ENCODE peak calls at places on chromosomes 3 and 15, in seven cellular contexts. One of them, this sample, is unnamed.

GRCh38 chr3:21328982-21329381 is 422.0 kb downstream of the ZNF385D start:
- DNase-seq in HepG2: no peak
- DNase-seq in SK-N-SH: peak
- DNase-seq in H1: no peak
- DNase-seq in GM12878: no peak
- DNase-seq in K562: no peak
- DNase-seq in HCT116: no peak
- DNase-seq in this sample: no peak

GRCh38 chr3:42501321-42501680 is 1.1 kb upstream of the VIPR1 start:
- DNase-seq in SK-N-SH: peak
- DNase-seq in GM12878: no peak
- DNase-seq in H1: no peak
- DNase-seq in HepG2: no peak
- DNase-seq in K562: no peak
- DNase-seq in HCT116: no peak
- DNase-seq in this sample: no peak

GRCh38 chr15:64452988-64453688 is 7.2 kb upstream of the ZNF609 start:
- DNase-seq in HepG2: no peak
- DNase-seq in GM12878: no peak
- DNase-seq in HCT116: no peak
- DNase-seq in K562: no peak
- DNase-seq in SK-N-SH: no peak
- DNase-seq in H1: no peak
- DNase-seq in this sample: no peak

GRCh38 chr3:122921791-122922651 is 105.5 kb downstream of the SEMA5B start:
- DNase-seq in H1: no peak
- DNase-seq in HepG2: peak
- DNase-seq in K562: peak
- DNase-seq in HCT116: no peak
- DNase-seq in GM12878: no peak
- DNase-seq in SK-N-SH: no peak
- DNase-seq in this sample: no peak

GRCh38 chr15:74826372-74826819 is at the start of gene CPLX3:
- DNase-seq in GM12878: no peak
- DNase-seq in HepG2: no peak
- DNase-seq in SK-N-SH: peak
- DNase-seq in H1: no peak
- DNase-seq in K562: peak
- DNase-seq in HCT116: no peak
- DNase-seq in this sample: peak

GRCh38 chr3:25426408-25426807 is 1.7 kb upstream of the RARB start:
- DNase-seq in HepG2: no peak
- DNase-seq in SK-N-SH: no peak
- DNase-seq in HCT116: no peak
- DNase-seq in K562: no peak
- DNase-seq in GM12878: no peak
- DNase-seq in H1: no peak
- DNase-seq in this sample: no peak

GRCh38 chr15:60062826-60063225 is 58.7 kb downstream of the FOXB1 start:
- DNase-seq in K562: no peak
- DNase-seq in HepG2: no peak
- DNase-seq in HCT116: no peak
- DNase-seq in GM12878: no peak
- DNase-seq in H1: no peak
- DNase-seq in SK-N-SH: no peak
- DNase-seq in this sample: no peak

GRCh38 chr15:70596354-70597055 is 166.9 kb downstream of the UACA start:
- DNase-seq in HCT116: peak
- DNase-seq in HepG2: peak
- DNase-seq in H1: no peak
- DNase-seq in SK-N-SH: no peak
- DNase-seq in K562: no peak
- DNase-seq in GM12878: no peak
- DNase-seq in this sample: no peak

GRCh38 chr3:104102386-104102785 is 1264.3 kb upstream of the ALCAM start:
- DNase-seq in GM12878: peak
- DNase-seq in SK-N-SH: no peak
- DNase-seq in HCT116: peak
- DNase-seq in K562: no peak
- DNase-seq in HepG2: peak
- DNase-seq in H1: no peak
- DNase-seq in this sample: no peak

GRCh38 chr15:83435202-83435601 is 11.9 kb upstream of the SH3GL3 start:
- DNase-seq in HepG2: no peak
- DNase-seq in SK-N-SH: no peak
- DNase-seq in GM12878: no peak
- DNase-seq in H1: no peak
- DNase-seq in K562: no peak
- DNase-seq in HCT116: no peak
- DNase-seq in this sample: no peak

GRCh38 chr3:111252795-111253194 is 181.2 kb downstream of the NECTIN3 start:
- DNase-seq in GM12878: no peak
- DNase-seq in HepG2: no peak
- DNase-seq in H1: no peak
- DNase-seq in K562: no peak
- DNase-seq in SK-N-SH: peak
- DNase-seq in HCT116: no peak
- DNase-seq in this sample: peak

GRCh38 chr3:115518100-115518852 is 105.0 kb upstream of the GAP43 start:
- DNase-seq in SK-N-SH: peak
- DNase-seq in HCT116: peak
- DNase-seq in GM12878: no peak
- DNase-seq in H1: no peak
- DNase-seq in HepG2: no peak
- DNase-seq in K562: no peak
- DNase-seq in this sample: no peak

GRCh38 chr3:194364652-194365434 is 4.7 kb downstream of the LRRC15 start:
- DNase-seq in SK-N-SH: peak
- DNase-seq in K562: no peak
- DNase-seq in HepG2: no peak
- DNase-seq in H1: no peak
- DNase-seq in GM12878: no peak
- DNase-seq in HCT116: no peak
- DNase-seq in this sample: no peak

GRCh38 chr3:114680299-114680698 is 386.5 kb downstream of the TIGIT start:
- DNase-seq in HCT116: no peak
- DNase-seq in HepG2: no peak
- DNase-seq in K562: no peak
- DNase-seq in H1: no peak
- DNase-seq in GM12878: no peak
- DNase-seq in SK-N-SH: no peak
- DNase-seq in this sample: no peak

GRCh38 chr15:96331942-96332853 is 1.7 kb downstream of the NR2F2 start:
- DNase-seq in K562: no peak
- DNase-seq in GM12878: no peak
- DNase-seq in H1: no peak
- DNase-seq in HepG2: no peak
- DNase-seq in SK-N-SH: no peak
- DNase-seq in HCT116: no peak
- DNase-seq in this sample: peak

DNA sequence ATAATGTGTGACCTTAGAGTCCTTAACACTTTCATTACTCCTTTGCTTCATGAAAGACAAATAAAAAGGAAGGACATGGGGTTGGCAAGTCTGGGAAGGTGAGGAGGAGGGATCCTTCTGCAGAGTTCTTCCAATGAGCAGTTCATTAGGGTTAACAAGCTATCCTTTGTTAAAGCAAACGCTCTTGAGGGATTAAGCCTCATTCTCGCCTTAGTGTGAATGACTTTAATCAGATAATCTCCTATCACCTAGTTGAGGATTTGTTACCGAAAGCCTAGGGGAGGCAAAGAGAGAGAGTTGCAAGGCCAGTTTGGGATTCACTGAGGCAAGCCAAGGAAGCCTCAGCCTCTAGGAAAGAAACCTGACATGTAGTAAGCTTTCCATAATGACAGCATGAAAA is 7.4 kb upstream of the MBNL1 start:
- DNase-seq in GM12878: no peak
- DNase-seq in SK-N-SH: no peak
- DNase-seq in HepG2: no peak
- DNase-seq in HCT116: no peak
- DNase-seq in K562: no peak
- DNase-seq in H1: no peak
- DNase-seq in this sample: no peak
- TF ChIP-seq JUND in GM12878: no peak
- TF ChIP-seq JUND in SK-N-SH: no peak
- TF ChIP-seq JUND in HepG2: no peak
- TF ChIP-seq JUND in HCT116: no peak
- TF ChIP-seq JUND in K562: no peak
- TF ChIP-seq JUND in H1: no peak
- TF ChIP-seq JUND in this sample: no peak

GRCh38 chr3:44419159-44419922 is 58.1 kb downstream of the ZNF445 start:
- DNase-seq in HCT116: no peak
- DNase-seq in K562: no peak
- DNase-seq in GM12878: no peak
- DNase-seq in SK-N-SH: no peak
- DNase-seq in H1: no peak
- DNase-seq in HepG2: peak
- DNase-seq in this sample: no peak

GRCh38 chr3:44420676-44421075 is 56.8 kb downstream of the ZNF445 start:
- DNase-seq in SK-N-SH: no peak
- DNase-seq in GM12878: no peak
- DNase-seq in HepG2: no peak
- DNase-seq in K562: no peak
- DNase-seq in HCT116: no peak
- DNase-seq in H1: no peak
- DNase-seq in this sample: no peak

GRCh38 chr3:44418549-44418948 is 58.9 kb downstream of the ZNF445 start:
- DNase-seq in HCT116: peak
- DNase-seq in H1: no peak
- DNase-seq in K562: peak
- DNase-seq in SK-N-SH: no peak
- DNase-seq in HepG2: peak
- DNase-seq in GM12878: no peak
- DNase-seq in this sample: no peak

GRCh38 chr3:44421280-44421679 is 56.2 kb downstream of the ZNF445 start:
- DNase-seq in GM12878: no peak
- DNase-seq in H1: no peak
- DNase-seq in SK-N-SH: no peak
- DNase-seq in K562: no peak
- DNase-seq in HepG2: no peak
- DNase-seq in HCT116: no peak
- DNase-seq in this sample: no peak

GRCh38 chr3:44419923-44420650 is 57.4 kb downstream of the ZNF445 start:
- DNase-seq in HCT116: no peak
- DNase-seq in K562: no peak
- DNase-seq in H1: no peak
- DNase-seq in HepG2: no peak
- DNase-seq in SK-N-SH: no peak
- DNase-seq in GM12878: no peak
- DNase-seq in this sample: no peak
- TF ChIP-seq JUND in HCT116: no peak
- TF ChIP-seq JUND in K562: no peak
- TF ChIP-seq JUND in H1: no peak
- TF ChIP-seq JUND in HepG2: no peak
- TF ChIP-seq JUND in SK-N-SH: no peak
- TF ChIP-seq JUND in GM12878: no peak
- TF ChIP-seq JUND in this sample: no peak

GRCh38 chr15:40953713-40954074 is 423 bp downstream of the CHAC1 start:
- DNase-seq in HCT116: no peak
- DNase-seq in H1: no peak
- DNase-seq in HepG2: no peak
- DNase-seq in K562: no peak
- DNase-seq in SK-N-SH: no peak
- DNase-seq in GM12878: no peak
- DNase-seq in this sample: no peak

GRCh38 chr15:40955930-40956542 is 2.8 kb downstream of the CHAC1 start:
- DNase-seq in GM12878: no peak
- DNase-seq in K562: no peak
- DNase-seq in HepG2: no peak
- DNase-seq in H1: no peak
- DNase-seq in HCT116: no peak
- DNase-seq in SK-N-SH: no peak
- DNase-seq in this sample: no peak

GRCh38 chr15:40956543-40956982 is 3.3 kb downstream of the CHAC1 start:
- DNase-seq in HCT116: no peak
- DNase-seq in GM12878: no peak
- DNase-seq in SK-N-SH: no peak
- DNase-seq in H1: no peak
- DNase-seq in HepG2: no peak
- DNase-seq in K562: no peak
- DNase-seq in this sample: no peak

GRCh38 chr15:40957041-40957555 is 3.8 kb downstream of the CHAC1 start:
- DNase-seq in HCT116: no peak
- DNase-seq in GM12878: no peak
- DNase-seq in HepG2: no peak
- DNase-seq in H1: no peak
- DNase-seq in SK-N-SH: no peak
- DNase-seq in K562: no peak
- DNase-seq in this sample: no peak

DNA sequence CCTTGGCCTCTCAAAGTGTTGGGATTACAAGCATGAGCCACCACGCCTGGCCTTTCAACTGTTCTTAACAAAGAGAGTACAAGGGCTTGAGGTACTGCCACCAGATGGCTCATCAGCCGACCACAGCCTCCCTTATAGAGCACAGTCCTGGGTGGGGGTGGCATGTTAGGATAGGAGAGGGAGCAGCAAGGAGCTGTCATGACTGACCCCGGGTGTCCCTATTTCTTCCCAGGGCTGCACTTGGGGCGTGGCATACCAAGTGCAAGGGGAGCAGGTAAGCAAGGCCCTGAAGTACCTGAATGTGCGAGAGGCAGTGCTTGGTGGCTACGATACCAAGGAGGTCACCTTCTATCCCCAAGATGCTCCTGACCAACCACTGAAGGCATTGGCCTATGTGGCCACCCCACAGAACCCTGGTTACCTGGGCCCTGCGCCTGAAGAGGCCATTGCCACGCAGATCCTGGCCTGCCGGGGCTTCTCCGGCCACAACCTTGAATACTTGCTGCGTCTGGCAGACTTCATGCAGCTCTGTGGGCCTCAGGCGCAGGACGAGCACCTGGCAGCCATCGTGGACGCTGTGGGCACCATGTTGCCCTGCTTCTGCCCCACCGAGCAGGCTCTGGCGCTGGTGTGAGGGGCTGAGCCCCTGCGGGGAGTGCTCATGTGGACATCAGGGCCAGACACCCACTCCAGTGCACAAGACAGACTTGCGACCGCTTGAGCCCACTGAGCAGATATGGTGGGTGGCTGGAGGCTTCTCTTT is 2.1 kb downstream of the CHAC1 start:
- DNase-seq in H1: no peak
- DNase-seq in HepG2: no peak
- DNase-seq in K562: no peak
- DNase-seq in GM12878: no peak
- DNase-seq in SK-N-SH: no peak
- DNase-seq in HCT116: no peak
- DNase-seq in this sample: no peak
- TF ChIP-seq JUND in H1: no peak
- TF ChIP-seq JUND in HepG2: no peak
- TF ChIP-seq JUND in K562: no peak
- TF ChIP-seq JUND in GM12878: no peak
- TF ChIP-seq JUND in SK-N-SH: no peak
- TF ChIP-seq JUND in HCT116: no peak
- TF ChIP-seq JUND in this sample: no peak

DNA sequence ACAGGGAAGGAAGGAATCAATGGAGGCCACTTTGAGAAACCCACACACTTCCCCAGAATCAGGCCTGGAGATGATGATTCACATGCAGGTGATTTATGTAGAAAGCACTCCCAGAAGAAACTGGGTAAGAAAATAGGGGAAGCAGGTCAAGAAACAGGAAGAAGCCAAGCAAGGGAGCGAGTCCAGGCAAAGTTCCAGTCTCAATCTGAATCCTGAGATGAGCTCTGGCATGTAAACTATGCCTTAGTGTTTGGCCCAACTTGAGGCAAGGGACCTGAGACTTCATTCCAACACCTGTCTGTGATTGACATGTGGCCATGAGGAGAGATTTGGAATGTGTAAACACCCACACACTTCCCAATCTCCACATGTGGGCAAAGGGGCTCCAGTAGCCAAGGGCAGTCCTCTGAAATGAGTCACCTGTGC is 61.6 kb upstream of the CTNNB1 start:
- DNase-seq in HepG2: no peak
- DNase-seq in HCT116: no peak
- DNase-seq in GM12878: no peak
- DNase-seq in SK-N-SH: no peak
- DNase-seq in K562: no peak
- DNase-seq in H1: no peak
- DNase-seq in this sample: no peak
- TF ChIP-seq JUND in HepG2: no peak
- TF ChIP-seq JUND in HCT116: no peak
- TF ChIP-seq JUND in GM12878: no peak
- TF ChIP-seq JUND in SK-N-SH: no peak
- TF ChIP-seq JUND in K562: no peak
- TF ChIP-seq JUND in H1: no peak
- TF ChIP-seq JUND in this sample: no peak